ENCODE peak calls at places on chromosomes 4 and X, in six cellular contexts. J is GM12878, Z is endodermal cell, O is aorta, A is mesendoderm, H is HL-60. R is an unnamed sample.

GRCh38 chr4:86506591-86506990 is 87.5 kb upstream of the PTPN13 start:
- DNase-seq in O (no peak), Z (no peak), J (no peak), H (no peak), A (peak), R (no peak)

GRCh38 chr4:144750348-144750747 is 104.4 kb downstream of the HHIP start:
- DNase-seq in H (no peak), O (no peak), A (no peak), J (no peak), Z (no peak), R (no peak)

GRCh38 chr4:113292371-113293042 is 243.1 kb downstream of the ANK2 start:
- DNase-seq in O (peak), J (no peak), H (no peak), Z (peak), A (peak), R (no peak)

GRCh38 chr4:39442910-39443480 is 15.7 kb downstream of the RPL9 start:
- DNase-seq in O (no peak), A (no peak), J (no peak), Z (no peak), H (no peak), R (no peak)

GRCh38 chr4:184538023-184538599 is 63.8 kb upstream of the IRF2 start:
- DNase-seq in A (peak), O (peak), H (peak), J (peak), Z (peak), R (peak)

GRCh38 chr4:152591361-152591760 is 55.5 kb upstream of the FBXW7 start:
- DNase-seq in A (peak), H (no peak), J (no peak), O (peak), Z (peak), R (peak)

GRCh38 chr4:65175585-65175984 is 494.7 kb downstream of the EPHA5 start:
- DNase-seq in J (no peak), O (no peak), Z (no peak), A (no peak), H (no peak), R (no peak)

GRCh38 chrX:14753436-14753835 is 119.4 kb downstream of the FANCB start:
- DNase-seq in A (peak), H (no peak), J (no peak), Z (no peak), O (no peak), R (no peak)

GRCh38 chr4:8391972-8392371 is 48.6 kb downstream of the ACOX3 start:
- DNase-seq in A (no peak), Z (no peak), O (no peak), H (no peak), J (peak), R (peak)

GRCh38 chr4:165844151-165844550 is 28.9 kb upstream of the TLL1 start:
- DNase-seq in A (no peak), O (no peak), J (no peak), H (no peak), Z (no peak), R (no peak)

GRCh38 chrX:10457092-10457491 is 163.3 kb downstream of the MID1 start:
- DNase-seq in H (no peak), Z (no peak), J (no peak), A (no peak), O (peak), R (no peak)

GRCh38 chr4:105930696-105931095 is 35.4 kb downstream of the NPNT start:
- DNase-seq in J (no peak), O (no peak), Z (no peak), H (no peak), A (no peak), R (no peak)

GRCh38 chrX:109952050-109952449 is 50.9 kb upstream of the TMEM164 start:
- DNase-seq in J (no peak), O (no peak), A (peak), Z (no peak), H (no peak), R (no peak)

GRCh38 chr4:103719320-103720204 is at the start of gene TACR3:
- DNase-seq in Z (peak), H (no peak), A (peak), J (no peak), O (no peak), R (no peak)

GRCh38 chr4:183200453-183200852 is 101.4 kb downstream of the WWC2 start:
- DNase-seq in H (no peak), Z (no peak), O (peak), A (no peak), J (no peak), R (peak)

GRCh38 chr4:160546201-160546600 is 1443.3 kb downstream of the RAPGEF2 start:
- DNase-seq in O (no peak), Z (no peak), J (no peak), H (no peak), A (peak), R (no peak)

GRCh38 chr4:7218686-7219085 is 26.3 kb downstream of the SORCS2 start:
- DNase-seq in H (no peak), A (no peak), Z (no peak), O (no peak), J (no peak), R (no peak)

GRCh38 chrX:54481751-54482150 is 14.3 kb downstream of the FGD1 start:
- DNase-seq in H (no peak), O (no peak), J (no peak), A (peak), Z (peak), R (no peak)

GRCh38 chr4:15498356-15498755 is 28.7 kb downstream of the CC2D2A start:
- DNase-seq in A (no peak), Z (no peak), H (no peak), O (no peak), J (no peak), R (peak)

GRCh38 chrX:12383196-12383595 is 244.9 kb downstream of the FRMPD4 start:
- DNase-seq in Z (no peak), J (no peak), A (peak), O (no peak), H (no peak), R (peak)

GRCh38 chr4:117691572-117692351 is 342.5 kb upstream of the NDST3 start:
- DNase-seq in O (peak), A (no peak), J (no peak), H (no peak), Z (peak), R (no peak)

GRCh38 chr4:170089743-170090666 is at the start of gene AADAT:
- DNase-seq in H (peak), J (no peak), Z (peak), O (peak), A (peak), R (peak)

GRCh38 chr4:170091069-170091696 is 1.4 kb upstream of the AADAT start:
- DNase-seq in Z (peak), J (no peak), H (no peak), O (no peak), A (peak), R (no peak)

GRCh38 chr4:170088686-170089085 is 1.1 kb downstream of the AADAT start:
- DNase-seq in H (no peak), J (no peak), O (no peak), A (peak), Z (no peak), R (no peak)

GRCh38 chr4:170090667-170091052 is 904 bp upstream of the AADAT start:
- DNase-seq in J (no peak), Z (no peak), A (peak), H (no peak), O (no peak), R (no peak)

DNA sequence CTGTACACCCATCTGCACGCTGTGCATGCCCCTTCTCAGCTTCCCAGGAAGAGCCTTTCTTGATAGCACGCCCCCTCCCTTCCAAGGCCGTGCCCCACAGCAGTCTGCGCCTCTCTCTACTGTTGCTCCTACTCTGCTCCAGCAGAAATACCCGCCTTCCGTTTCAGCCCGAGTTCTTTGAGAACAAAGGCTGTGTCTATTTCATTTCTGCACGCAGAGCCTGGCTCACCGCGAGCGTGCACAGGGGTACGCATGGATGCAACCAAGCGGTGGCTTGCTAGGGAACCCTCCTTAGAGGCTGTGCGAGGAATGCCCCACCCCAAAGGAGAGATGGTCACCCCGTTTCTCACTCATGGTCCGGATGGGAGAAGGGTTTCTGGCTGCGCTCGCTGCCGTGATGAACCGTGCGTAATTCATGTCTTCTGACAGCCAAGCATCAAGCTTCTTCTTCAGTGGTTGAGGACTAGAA is 448 bp downstream of the AADAT start:
- DNase-seq in Z (peak), O (no peak), A (peak), J (no peak), H (no peak), R (peak)
- H3K4me3 ChIP-seq in Z (peak), O (peak), A (peak), J (no peak), H (peak), R (peak)

DNA sequence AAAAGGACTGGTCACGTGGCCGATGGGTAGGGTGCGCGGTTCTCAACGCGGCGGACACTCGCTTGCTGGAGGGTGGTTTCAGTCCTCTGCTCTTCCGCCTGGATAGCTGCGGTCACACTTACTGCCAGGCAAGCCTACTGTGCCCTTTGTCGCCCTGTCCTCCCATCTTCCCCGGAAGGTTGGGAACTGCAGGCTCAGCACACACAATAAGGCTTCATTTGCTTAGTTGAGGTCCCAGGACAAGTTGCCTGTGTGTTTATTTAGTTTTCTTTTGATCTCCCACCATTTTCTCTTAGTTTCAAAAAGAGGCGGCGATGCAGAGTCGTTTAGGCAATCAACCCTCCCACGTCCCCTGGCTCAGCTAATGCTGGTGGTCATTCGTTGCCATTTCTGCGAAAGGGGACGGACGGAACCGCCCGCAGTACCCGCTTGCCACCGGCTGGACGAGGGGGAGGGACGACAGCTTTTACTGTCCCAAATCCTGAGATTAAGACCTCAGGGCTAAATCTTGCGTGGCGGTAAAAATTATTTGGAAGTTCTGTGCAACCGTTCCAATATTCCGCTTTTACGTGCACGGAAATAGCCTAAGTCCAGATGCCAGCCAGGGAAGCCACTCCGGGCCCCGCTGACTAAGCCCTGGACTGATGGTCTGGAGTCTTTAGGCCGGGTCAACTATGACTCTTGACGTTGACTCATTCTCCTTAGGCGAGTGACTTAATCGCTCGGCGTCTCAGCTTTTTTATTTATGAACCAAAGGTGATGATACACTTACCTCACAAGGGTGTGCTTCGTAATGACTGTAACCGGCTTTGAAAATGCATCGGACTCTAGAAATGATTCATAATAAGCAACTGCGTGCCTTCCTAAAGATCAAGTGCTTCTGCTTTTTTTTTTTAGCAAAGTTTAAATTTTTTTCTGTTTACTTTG is 671 bp upstream of the EIF4E start:
- DNase-seq in A (no peak), Z (no peak), J (peak), H (peak), O (peak), R (no peak)
- H3K4me3 ChIP-seq in A (peak), Z (peak), J (peak), H (peak), O (peak), R (peak)

DNA sequence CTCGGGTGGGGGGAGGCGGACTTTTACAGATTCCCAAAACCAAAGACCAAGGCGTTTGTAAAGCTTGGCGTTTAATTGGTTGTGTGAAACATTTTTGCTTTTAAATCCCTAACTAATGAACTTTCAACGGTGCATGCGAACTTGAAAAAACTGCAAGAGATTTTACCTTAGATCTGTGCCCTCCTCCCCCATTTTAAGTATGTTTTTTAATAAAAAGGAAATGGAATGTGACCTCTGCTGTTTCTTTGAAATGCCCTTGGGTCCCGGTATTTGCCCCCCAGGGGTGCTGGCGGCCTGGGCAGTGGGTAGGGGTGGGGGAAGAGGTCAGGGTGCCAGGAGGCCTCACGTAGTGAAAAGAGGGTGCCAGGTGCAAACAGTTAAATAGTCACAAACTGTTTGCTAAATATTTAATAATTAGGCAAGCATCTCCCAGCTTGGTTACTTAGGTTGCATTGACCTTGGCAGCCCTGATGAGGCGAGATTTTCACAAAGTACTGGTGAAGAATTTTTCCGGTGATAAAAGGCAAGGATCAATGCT is 209.8 kb downstream of the NWD2 start:
- DNase-seq in H (no peak), A (no peak), Z (peak), J (no peak), O (no peak), R (no peak)
- H3K4me3 ChIP-seq in H (peak), A (peak), Z (peak), J (no peak), O (peak), R (no peak)

GRCh38 chrX:133444952-133445831 is 29.9 kb upstream of the GPC4 start:
- DNase-seq in A (peak), J (no peak), H (peak), O (no peak), Z (peak), R (peak)
- H3K4me3 ChIP-seq in A (no peak), J (no peak), H (no peak), O (peak), Z (peak), R (peak)

GRCh38 chr4:140755811-140756291 is 334 bp downstream of the TBC1D9 start:
- DNase-seq in J (no peak), Z (peak), H (peak), A (peak), O (peak), R (peak)

GRCh38 chr4:140756292-140757219 is at the start of gene TBC1D9:
- DNase-seq in Z (peak), H (peak), J (peak), O (peak), A (peak), R (peak)

GRCh38 chr4:140754918-140755810 is 1.0 kb downstream of the TBC1D9 start:
- DNase-seq in Z (no peak), J (no peak), A (no peak), H (no peak), O (no peak), R (no peak)

GRCh38 chr4:140752669-140753068 is 3.5 kb downstream of the TBC1D9 start:
- DNase-seq in J (no peak), O (no peak), H (no peak), A (no peak), Z (no peak), R (no peak)

DNA sequence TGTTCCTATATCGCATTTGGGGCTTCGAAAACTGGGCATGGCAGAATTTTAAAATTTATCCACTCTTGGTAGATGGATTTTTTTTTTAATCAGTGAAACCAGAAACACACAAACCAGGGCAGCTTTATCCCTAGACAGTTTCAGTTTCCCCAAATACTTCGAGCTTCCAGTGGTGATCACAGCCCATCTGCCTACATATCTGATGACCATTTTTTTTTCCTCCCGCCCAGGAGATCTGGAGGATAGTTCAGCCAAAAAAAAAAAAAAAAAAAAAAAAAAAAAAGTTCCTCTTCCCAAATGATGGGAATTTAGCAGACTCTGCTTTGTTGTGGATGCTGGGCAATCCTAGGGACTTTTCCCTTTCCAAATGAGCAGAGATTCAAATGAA is 1.0 kb upstream of the TBC1D9 start:
- DNase-seq in H (no peak), J (no peak), O (no peak), Z (no peak), A (no peak), R (no peak)
- H3K4me3 ChIP-seq in H (no peak), J (peak), O (peak), Z (peak), A (no peak), R (peak)

DNA sequence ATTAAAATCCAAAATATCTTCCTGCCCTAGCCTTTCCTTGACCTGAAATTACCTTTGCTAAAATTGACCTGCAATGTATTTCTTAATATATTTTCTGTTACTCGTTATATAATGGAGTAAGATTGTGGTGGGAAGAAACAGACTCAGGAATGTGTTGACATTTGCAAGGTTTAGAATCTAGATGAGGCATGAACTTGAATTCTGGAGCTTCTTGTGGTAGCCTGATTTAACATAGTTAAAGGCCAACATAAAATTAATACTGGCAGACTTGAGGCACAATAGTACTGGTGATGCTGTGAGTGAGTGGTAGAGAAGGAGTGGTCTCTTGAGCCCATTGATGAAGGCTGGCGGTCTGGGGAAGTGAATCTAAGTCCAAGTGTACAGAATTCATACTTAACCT is 197.9 kb upstream of the SPRY1 start:
- DNase-seq in A (no peak), J (no peak), Z (no peak), H (no peak), O (no peak), R (no peak)
- H3K4me3 ChIP-seq in A (no peak), J (no peak), Z (no peak), H (no peak), O (no peak), R (no peak)

DNA sequence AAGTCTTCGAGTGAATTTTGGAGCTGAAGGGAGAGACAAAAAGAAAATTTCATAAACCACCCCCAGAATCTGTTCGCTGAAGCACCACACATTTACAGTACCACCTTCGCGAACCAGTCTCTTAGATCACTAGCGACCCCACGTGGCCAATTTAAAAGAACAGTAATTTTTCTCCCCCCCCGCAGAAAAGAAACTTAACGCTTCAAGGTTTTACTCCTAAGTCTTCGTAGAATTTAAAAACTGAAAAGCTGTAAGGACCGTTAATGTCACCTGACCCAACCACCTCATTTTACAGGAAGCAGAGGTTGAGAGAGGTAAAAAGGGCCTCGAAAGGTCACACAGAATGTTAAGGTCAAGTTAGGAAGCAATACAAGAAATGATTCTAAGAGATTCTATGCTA is 187.5 kb downstream of the QDPR start:
- DNase-seq in O (no peak), A (peak), H (peak), Z (peak), J (no peak), R (peak)
- H3K4me3 ChIP-seq in O (no peak), A (no peak), H (no peak), Z (no peak), J (no peak), R (no peak)

DNA sequence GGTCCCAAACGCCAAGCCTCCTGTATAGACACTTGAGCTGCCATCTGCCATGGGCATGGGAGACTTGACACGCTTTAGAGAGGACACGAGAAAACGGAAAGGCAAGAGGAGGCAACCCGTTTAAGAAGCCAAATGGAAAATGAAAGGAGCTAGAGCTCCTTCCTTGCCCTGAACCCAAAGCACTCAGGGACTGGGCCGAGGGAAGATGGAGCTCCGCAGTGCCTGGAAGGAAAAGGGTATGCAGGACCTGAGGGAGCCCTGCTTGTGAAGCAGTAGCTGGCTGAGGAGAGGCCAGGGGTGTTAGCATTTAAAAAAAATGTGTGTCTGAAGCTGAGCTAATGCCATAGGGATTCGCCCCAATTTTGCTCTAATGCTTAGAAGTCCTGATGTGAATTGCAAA is 15.1 kb downstream of the MCF2 start:
- DNase-seq in O (no peak), J (no peak), Z (peak), H (no peak), A (peak), R (no peak)
- H3K4me3 ChIP-seq in O (peak), J (no peak), Z (no peak), H (no peak), A (no peak), R (no peak)

R was measured in A673.